ENCODE peak calls at places on chromosomes 7 and 10, in five cellular contexts. One of them, this sample, is unnamed. For H3K36me3, the result is how much of the 10 kb centered on the place peaks cover.

GRCh38 chr7:92366730-92367129 is 80.6 kb upstream of the GATAD1 start:
- DNase-seq in H1: no peak
- DNase-seq in HCT116: no peak
- DNase-seq in brain microvascular endothelial cell: peak
- DNase-seq in WERI-Rb-1: no peak
- DNase-seq in this sample: peak

GRCh38 chr7:124783271-124783670 is 17.7 kb upstream of the GPR37 start:
- DNase-seq in WERI-Rb-1: no peak
- DNase-seq in H1: no peak
- DNase-seq in HCT116: no peak
- DNase-seq in brain microvascular endothelial cell: no peak
- DNase-seq in this sample: no peak

GRCh38 chr10:3136763-3137611 is 35.6 kb downstream of the PITRM1 start:
- DNase-seq in H1: no peak
- DNase-seq in HCT116: no peak
- DNase-seq in brain microvascular endothelial cell: no peak
- DNase-seq in WERI-Rb-1: no peak
- DNase-seq in this sample: no peak

GRCh38 chr7:140525741-140526140 is 46.4 kb upstream of the MKRN1 start:
- DNase-seq in WERI-Rb-1: no peak
- DNase-seq in brain microvascular endothelial cell: no peak
- DNase-seq in H1: no peak
- DNase-seq in HCT116: no peak
- DNase-seq in this sample: peak

GRCh38 chr10:114653926-114654325 is 4.1 kb downstream of the ABLIM1 start:
- DNase-seq in WERI-Rb-1: no peak
- DNase-seq in H1: no peak
- DNase-seq in HCT116: no peak
- DNase-seq in brain microvascular endothelial cell: no peak
- DNase-seq in this sample: no peak

GRCh38 chr10:71463111-71463510 is 66.4 kb downstream of the CDH23 start:
- DNase-seq in HCT116: no peak
- DNase-seq in WERI-Rb-1: no peak
- DNase-seq in H1: no peak
- DNase-seq in brain microvascular endothelial cell: no peak
- DNase-seq in this sample: no peak

GRCh38 chr7:128783143-128783799 is 7.7 kb upstream of the OPN1SW start:
- DNase-seq in brain microvascular endothelial cell: peak
- DNase-seq in WERI-Rb-1: no peak
- DNase-seq in HCT116: peak
- DNase-seq in H1: peak
- DNase-seq in this sample: peak

GRCh38 chr7:8443871-8444756 is 10.7 kb downstream of the NXPH1 start:
- DNase-seq in HCT116: no peak
- DNase-seq in brain microvascular endothelial cell: no peak
- DNase-seq in WERI-Rb-1: peak
- DNase-seq in H1: no peak
- DNase-seq in this sample: no peak

GRCh38 chr7:105594034-105594433 is 12.7 kb upstream of the EFCAB10 start:
- DNase-seq in WERI-Rb-1: peak
- DNase-seq in H1: no peak
- DNase-seq in HCT116: no peak
- DNase-seq in brain microvascular endothelial cell: no peak
- DNase-seq in this sample: no peak

GRCh38 chr10:110680473-110681020 is 36.4 kb downstream of the RBM20 start:
- DNase-seq in H1: no peak
- DNase-seq in HCT116: no peak
- DNase-seq in brain microvascular endothelial cell: no peak
- DNase-seq in WERI-Rb-1: no peak
- DNase-seq in this sample: no peak

GRCh38 chr10:31604646-31605170 is 285.7 kb downstream of the ZEB1 start:
- DNase-seq in HCT116: no peak
- DNase-seq in H1: no peak
- DNase-seq in brain microvascular endothelial cell: no peak
- DNase-seq in WERI-Rb-1: no peak
- DNase-seq in this sample: no peak

GRCh38 chr10:92839191-92840085 is 8.9 kb upstream of the EXOC6 start:
- DNase-seq in H1: no peak
- DNase-seq in brain microvascular endothelial cell: peak
- DNase-seq in HCT116: no peak
- DNase-seq in WERI-Rb-1: peak
- DNase-seq in this sample: no peak

GRCh38 chr7:102082693-102083385 is 203.8 kb upstream of the SH2B2 start:
- DNase-seq in H1: no peak
- DNase-seq in HCT116: no peak
- DNase-seq in brain microvascular endothelial cell: no peak
- DNase-seq in WERI-Rb-1: no peak
- DNase-seq in this sample: no peak

GRCh38 chr7:90244909-90245841 is at the start of gene CFAP69:
- DNase-seq in HCT116: peak
- DNase-seq in brain microvascular endothelial cell: peak
- DNase-seq in WERI-Rb-1: peak
- DNase-seq in H1: peak
- DNase-seq in this sample: peak

GRCh38 chr10:103186128-103186527 is 6.9 kb downstream of the NT5C2 start:
- DNase-seq in WERI-Rb-1: no peak
- DNase-seq in H1: no peak
- DNase-seq in HCT116: no peak
- DNase-seq in brain microvascular endothelial cell: no peak
- DNase-seq in this sample: no peak

GRCh38 chr10:113961261-113961938 is 82.3 kb upstream of the ADRB1 start:
- DNase-seq in WERI-Rb-1: no peak
- DNase-seq in brain microvascular endothelial cell: no peak
- DNase-seq in HCT116: no peak
- DNase-seq in H1: no peak
- DNase-seq in this sample: no peak

GRCh38 chr7:18420176-18420575 is 75.4 kb upstream of the HDAC9 start:
- DNase-seq in WERI-Rb-1: no peak
- DNase-seq in brain microvascular endothelial cell: no peak
- DNase-seq in H1: no peak
- DNase-seq in HCT116: no peak
- DNase-seq in this sample: no peak

GRCh38 chr10:94218496-94219183 is 144.1 kb downstream of the NOC3L start:
- DNase-seq in WERI-Rb-1: no peak
- DNase-seq in HCT116: no peak
- DNase-seq in brain microvascular endothelial cell: no peak
- DNase-seq in H1: no peak
- DNase-seq in this sample: no peak

GRCh38 chr10:11824825-11825224 is 1.7 kb downstream of the PROSER2 start:
- DNase-seq in HCT116: no peak
- DNase-seq in H1: no peak
- DNase-seq in brain microvascular endothelial cell: no peak
- DNase-seq in WERI-Rb-1: no peak
- DNase-seq in this sample: no peak

GRCh38 chr10:81541517-81541916 is 333.5 kb upstream of the NRG3 start:
- DNase-seq in WERI-Rb-1: no peak
- DNase-seq in H1: no peak
- DNase-seq in brain microvascular endothelial cell: no peak
- DNase-seq in HCT116: no peak
- DNase-seq in this sample: no peak

GRCh38 chr7:29807179-29807841 is 1.0 kb downstream of the WIPF3 start:
- DNase-seq in HCT116: peak
- DNase-seq in brain microvascular endothelial cell: no peak
- DNase-seq in WERI-Rb-1: no peak
- DNase-seq in H1: no peak
- DNase-seq in this sample: no peak

GRCh38 chr7:131557521-131558385 is 1.3 kb upstream of the PODXL start:
- DNase-seq in WERI-Rb-1: peak
- DNase-seq in brain microvascular endothelial cell: no peak
- DNase-seq in H1: peak
- DNase-seq in HCT116: no peak
- DNase-seq in this sample: no peak

GRCh38 chr7:116955801-116956514 is 2.7 kb downstream of the ST7 start:
- DNase-seq in brain microvascular endothelial cell: no peak
- DNase-seq in WERI-Rb-1: no peak
- DNase-seq in H1: no peak
- DNase-seq in HCT116: no peak
- DNase-seq in this sample: no peak

GRCh38 chr7:68482800-68483199 is 1115.5 kb upstream of the AUTS2 start:
- DNase-seq in brain microvascular endothelial cell: no peak
- DNase-seq in WERI-Rb-1: no peak
- DNase-seq in H1: no peak
- DNase-seq in HCT116: no peak
- DNase-seq in this sample: no peak

GRCh38 chr7:50304911-50305621 is 550 bp downstream of the IKZF1 start:
- DNase-seq in H1: no peak
- DNase-seq in WERI-Rb-1: no peak
- DNase-seq in HCT116: no peak
- DNase-seq in brain microvascular endothelial cell: no peak
- DNase-seq in this sample: no peak

GRCh38 chr10:42969147-42969546 is 107.7 kb upstream of the RET start:
- DNase-seq in H1: no peak
- DNase-seq in WERI-Rb-1: no peak
- DNase-seq in brain microvascular endothelial cell: no peak
- DNase-seq in HCT116: no peak
- DNase-seq in this sample: no peak

GRCh38 chr7:17625038-17625437 is 315.3 kb downstream of the SNX13 start:
- DNase-seq in brain microvascular endothelial cell: peak
- DNase-seq in WERI-Rb-1: no peak
- DNase-seq in HCT116: no peak
- DNase-seq in H1: no peak
- DNase-seq in this sample: peak

GRCh38 chr7:85469446-85469970 is 282.7 kb upstream of the SEMA3D start:
- DNase-seq in HCT116: no peak
- DNase-seq in H1: no peak
- DNase-seq in brain microvascular endothelial cell: no peak
- DNase-seq in WERI-Rb-1: no peak
- DNase-seq in this sample: peak

GRCh38 chr7:49398236-49398635 is 375.2 kb upstream of the VWC2 start:
- DNase-seq in HCT116: no peak
- DNase-seq in H1: no peak
- DNase-seq in brain microvascular endothelial cell: no peak
- DNase-seq in WERI-Rb-1: no peak
- DNase-seq in this sample: no peak

GRCh38 chr7:104901239-104901638 is 112.8 kb upstream of the KMT2E start:
- DNase-seq in WERI-Rb-1: no peak
- DNase-seq in HCT116: no peak
- DNase-seq in brain microvascular endothelial cell: no peak
- DNase-seq in H1: no peak
- DNase-seq in this sample: no peak

GRCh38 chr7:4167385-4167910 is 514.6 kb upstream of the FOXK1 start:
- DNase-seq in H1: no peak
- DNase-seq in brain microvascular endothelial cell: no peak
- DNase-seq in WERI-Rb-1: peak
- DNase-seq in HCT116: no peak
- DNase-seq in this sample: no peak

GRCh38 chr7:47990592-47990991 is 11.2 kb upstream of the HUS1 start:
- DNase-seq in H1: no peak
- DNase-seq in brain microvascular endothelial cell: no peak
- DNase-seq in WERI-Rb-1: no peak
- DNase-seq in HCT116: no peak
- DNase-seq in this sample: no peak

GRCh38 chr7:47991270-47991669 is 11.9 kb upstream of the HUS1 start:
- DNase-seq in H1: no peak
- DNase-seq in HCT116: no peak
- DNase-seq in WERI-Rb-1: no peak
- DNase-seq in brain microvascular endothelial cell: no peak
- DNase-seq in this sample: no peak

GRCh38 chr7:47988496-47989386 is 9.3 kb upstream of the HUS1 start:
- DNase-seq in HCT116: no peak
- DNase-seq in WERI-Rb-1: peak
- DNase-seq in brain microvascular endothelial cell: peak
- DNase-seq in H1: no peak
- DNase-seq in this sample: no peak

GRCh38 chr7:47992446-47992845 is 13.0 kb upstream of the HUS1 start:
- DNase-seq in WERI-Rb-1: no peak
- DNase-seq in brain microvascular endothelial cell: no peak
- DNase-seq in H1: no peak
- DNase-seq in HCT116: no peak
- DNase-seq in this sample: no peak

GRCh38 chr7:47991741-47992311 is 12.4 kb upstream of the HUS1 start:
- DNase-seq in HCT116: no peak
- DNase-seq in brain microvascular endothelial cell: peak
- DNase-seq in WERI-Rb-1: peak
- DNase-seq in H1: peak
- DNase-seq in this sample: no peak
- H3K4me3 ChIP-seq in HCT116: no peak
- H3K4me3 ChIP-seq in brain microvascular endothelial cell: peak
- H3K4me3 ChIP-seq in WERI-Rb-1: peak
- H3K4me3 ChIP-seq in H1: no peak
- H3K4me3 ChIP-seq in this sample: peak

GRCh38 chr7:977326-978048 is 2.1 kb upstream of the COX19 start:
- DNase-seq in HCT116: no peak
- DNase-seq in WERI-Rb-1: no peak
- DNase-seq in H1: no peak
- DNase-seq in brain microvascular endothelial cell: no peak
- DNase-seq in this sample: no peak
- TF ChIP-seq CTCF in HCT116: no peak
- TF ChIP-seq CTCF in WERI-Rb-1: no peak
- TF ChIP-seq CTCF in H1: no peak
- TF ChIP-seq CTCF in brain microvascular endothelial cell: no peak
- TF ChIP-seq CTCF in this sample: no peak

DNA sequence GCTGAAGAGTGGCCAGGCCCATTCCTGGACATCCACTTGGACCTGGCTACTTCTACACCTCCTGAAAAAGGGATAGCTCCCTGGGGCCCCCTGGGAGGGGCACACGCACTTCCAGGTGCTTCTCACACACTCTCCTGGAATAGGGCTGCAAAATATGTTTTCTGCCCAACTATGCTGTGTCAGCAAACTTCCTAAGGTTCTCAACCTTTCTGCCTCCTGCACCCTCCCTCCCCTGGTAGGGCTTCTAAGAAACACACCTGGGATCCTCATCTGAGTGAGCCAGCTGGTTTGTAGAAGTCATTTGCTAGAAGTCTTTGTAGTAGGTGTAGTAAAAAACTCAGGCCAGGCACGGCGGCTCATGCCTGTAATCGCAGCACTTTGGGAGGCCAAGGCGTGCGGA is 136.5 kb downstream of the ZMYND11 start:
- DNase-seq in H1: no peak
- DNase-seq in HCT116: no peak
- DNase-seq in WERI-Rb-1: no peak
- DNase-seq in brain microvascular endothelial cell: no peak
- DNase-seq in this sample: no peak
- H3K36me3 ChIP-seq in H1: under half
- H3K36me3 ChIP-seq in HCT116: under half
- H3K36me3 ChIP-seq in WERI-Rb-1: under half
- H3K36me3 ChIP-seq in brain microvascular endothelial cell: under half
- H3K36me3 ChIP-seq in this sample: under half

DNA sequence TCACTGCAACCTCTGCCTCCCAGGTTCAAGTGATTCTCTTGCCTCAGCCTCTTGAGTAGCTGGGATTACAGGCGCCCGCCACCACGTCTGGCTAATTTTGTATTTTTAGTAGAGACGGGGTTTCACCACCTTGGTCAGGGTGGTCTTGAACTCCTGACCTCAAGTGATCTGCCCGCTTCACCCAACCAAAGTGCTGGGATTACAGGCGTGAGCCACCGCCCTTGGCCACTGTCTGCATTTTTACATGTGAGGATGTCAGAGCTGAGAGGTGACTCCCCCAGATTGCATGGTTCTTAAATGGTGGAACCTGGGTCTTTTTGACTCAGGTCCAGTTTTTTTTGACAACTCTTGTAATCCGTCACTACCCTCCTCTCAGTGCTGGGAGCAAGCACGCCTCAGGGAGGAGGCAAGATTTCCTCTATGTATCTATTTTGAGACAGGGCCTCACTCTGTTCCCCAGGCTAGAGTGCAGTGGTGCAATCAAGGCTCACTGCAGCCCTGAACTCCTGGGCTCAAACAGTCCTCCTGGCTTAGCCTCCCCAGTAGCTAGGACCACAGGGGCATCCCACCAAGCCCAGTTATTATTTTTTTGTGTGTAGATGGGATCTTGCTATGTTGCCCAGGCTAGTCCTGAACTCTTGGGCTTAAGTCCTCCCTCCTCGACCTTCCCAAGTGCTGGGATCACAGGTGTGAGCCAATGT is 1.2 kb upstream of the SRRT start:
- DNase-seq in H1: no peak
- DNase-seq in HCT116: no peak
- DNase-seq in brain microvascular endothelial cell: no peak
- DNase-seq in WERI-Rb-1: no peak
- DNase-seq in this sample: no peak
- H3K4me3 ChIP-seq in H1: peak
- H3K4me3 ChIP-seq in HCT116: peak
- H3K4me3 ChIP-seq in brain microvascular endothelial cell: no peak
- H3K4me3 ChIP-seq in WERI-Rb-1: peak
- H3K4me3 ChIP-seq in this sample: no peak